ENCODE peak calls at places on chromosomes 6 and 20, in six cellular contexts. X, P, T, M, V and A are unnamed samples.

GRCh38 chr20:17202668-17203067 is 24.2 kb upstream of the PCSK2 start:
- DNase-seq in T (no peak), X (no peak), M (no peak), P (peak), V (no peak), A (no peak)

GRCh38 chr6:105800398-105800797 is 285.7 kb upstream of the PRDM1 start:
- DNase-seq in T (no peak), M (no peak), P (no peak), V (no peak), X (no peak), A (no peak)

GRCh38 chr6:34529665-34530327 is 26.3 kb downstream of the SPDEF start:
- DNase-seq in X (no peak), M (no peak), T (no peak), P (no peak), V (no peak), A (no peak)

GRCh38 chr20:32997431-32997830 is 6.8 kb downstream of the SUN5 start:
- DNase-seq in M (no peak), X (no peak), P (no peak), V (no peak), T (no peak), A (no peak)

GRCh38 chr6:128821116-128821515 is 61.8 kb upstream of the LAMA2 start:
- DNase-seq in X (no peak), P (no peak), V (peak), M (no peak), T (peak), A (no peak)

GRCh38 chr6:84350397-84350796 is 123.0 kb upstream of the CEP162 start:
- DNase-seq in T (no peak), V (no peak), P (no peak), M (no peak), X (peak), A (peak)

GRCh38 chr20:14413835-14414234 is 76.4 kb upstream of the FLRT3 start:
- DNase-seq in M (no peak), P (no peak), X (no peak), V (no peak), T (no peak), A (no peak)

GRCh38 chr6:35587167-35587566 is 74.5 kb upstream of the TULP1 start:
- DNase-seq in P (no peak), T (no peak), V (peak), X (no peak), M (no peak), A (no peak)

GRCh38 chr6:20236899-20237600 is 24.8 kb upstream of the MBOAT1 start:
- DNase-seq in M (no peak), X (no peak), P (no peak), T (no peak), V (no peak), A (no peak)

GRCh38 chr6:34346175-34347119 is 46.0 kb downstream of the NUDT3 start:
- DNase-seq in P (no peak), M (no peak), T (no peak), V (no peak), X (no peak), A (no peak)

GRCh38 chr6:130369821-130370220 is 4.0 kb downstream of the TMEM200A start:
- DNase-seq in X (no peak), T (no peak), M (no peak), P (no peak), V (no peak), A (no peak)

GRCh38 chr6:16540804-16541752 is 220.2 kb downstream of the ATXN1 start:
- DNase-seq in V (peak), M (no peak), T (peak), P (peak), X (peak), A (no peak)

GRCh38 chr6:73790572-73790971 is 94.6 kb downstream of the CD109 start:
- DNase-seq in M (no peak), V (no peak), T (no peak), P (no peak), X (no peak), A (no peak)

GRCh38 chr6:8060346-8060745 is 3.8 kb downstream of the BLOC1S5 start:
- DNase-seq in V (no peak), X (no peak), T (no peak), M (no peak), P (no peak), A (no peak)

GRCh38 chr6:293185-294174 is 1.2 kb downstream of the DUSP22 start:
- DNase-seq in V (peak), M (no peak), T (peak), P (peak), X (peak), A (no peak)

GRCh38 chr6:9623985-9624384 is 790.9 kb downstream of the TFAP2A start:
- DNase-seq in M (no peak), V (peak), T (peak), X (peak), P (no peak), A (no peak)

GRCh38 chr6:112153926-112154621 is 66.7 kb downstream of the FAM229B start:
- DNase-seq in V (peak), T (peak), X (peak), M (no peak), P (no peak), A (peak)

GRCh38 chr6:17967668-17968067 is 19.8 kb downstream of the KIF13A start:
- DNase-seq in M (no peak), V (no peak), P (no peak), X (no peak), T (no peak), A (no peak)

GRCh38 chr6:159052720-159053119 is 7.9 kb upstream of the TAGAP start:
- DNase-seq in V (no peak), T (no peak), X (no peak), M (no peak), P (no peak), A (no peak)

GRCh38 chr20:38151455-38151854 is 13.6 kb downstream of the TGM2 start:
- DNase-seq in X (no peak), M (no peak), T (no peak), P (no peak), V (no peak), A (no peak)

GRCh38 chr6:7137335-7138106 is 29.8 kb downstream of the RREB1 start:
- DNase-seq in X (peak), P (peak), V (peak), M (peak), T (peak), A (no peak)

GRCh38 chr6:50816115-50816675 is 2.5 kb upstream of the TFAP2B start:
- DNase-seq in X (peak), P (peak), M (peak), V (peak), T (peak), A (peak)

GRCh38 chr20:51876511-51876910 is 74.2 kb upstream of the SALL4 start:
- DNase-seq in V (no peak), P (no peak), T (no peak), M (peak), X (peak), A (no peak)
- H3K4me3 ChIP-seq in V (no peak), P (no peak), T (no peak), M (no peak), X (no peak), A (no peak)

DNA sequence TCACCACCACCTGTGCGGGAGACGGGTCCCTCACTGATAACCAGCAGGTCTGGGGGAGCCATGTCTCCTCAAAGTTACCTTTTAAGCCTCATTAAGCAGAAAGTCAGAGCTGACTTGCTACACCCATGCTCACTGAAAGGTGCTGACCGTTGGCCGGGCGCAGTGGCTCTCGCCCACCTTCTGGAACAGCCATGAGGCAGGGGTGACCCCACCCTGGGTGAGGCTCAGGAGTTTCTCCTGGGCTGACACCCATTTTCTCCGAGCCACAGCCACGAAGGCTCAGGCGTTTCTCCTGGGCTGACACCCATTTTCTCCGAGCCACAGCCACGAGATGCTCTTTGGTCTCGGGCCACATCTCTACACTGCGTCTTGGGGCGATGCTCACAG is 10.2 kb downstream of the BHLHE23 start:
- DNase-seq in T (no peak), X (no peak), M (no peak), P (no peak), V (no peak), A (no peak)
- H3K4me3 ChIP-seq in T (no peak), X (no peak), M (no peak), P (no peak), V (no peak), A (no peak)

DNA sequence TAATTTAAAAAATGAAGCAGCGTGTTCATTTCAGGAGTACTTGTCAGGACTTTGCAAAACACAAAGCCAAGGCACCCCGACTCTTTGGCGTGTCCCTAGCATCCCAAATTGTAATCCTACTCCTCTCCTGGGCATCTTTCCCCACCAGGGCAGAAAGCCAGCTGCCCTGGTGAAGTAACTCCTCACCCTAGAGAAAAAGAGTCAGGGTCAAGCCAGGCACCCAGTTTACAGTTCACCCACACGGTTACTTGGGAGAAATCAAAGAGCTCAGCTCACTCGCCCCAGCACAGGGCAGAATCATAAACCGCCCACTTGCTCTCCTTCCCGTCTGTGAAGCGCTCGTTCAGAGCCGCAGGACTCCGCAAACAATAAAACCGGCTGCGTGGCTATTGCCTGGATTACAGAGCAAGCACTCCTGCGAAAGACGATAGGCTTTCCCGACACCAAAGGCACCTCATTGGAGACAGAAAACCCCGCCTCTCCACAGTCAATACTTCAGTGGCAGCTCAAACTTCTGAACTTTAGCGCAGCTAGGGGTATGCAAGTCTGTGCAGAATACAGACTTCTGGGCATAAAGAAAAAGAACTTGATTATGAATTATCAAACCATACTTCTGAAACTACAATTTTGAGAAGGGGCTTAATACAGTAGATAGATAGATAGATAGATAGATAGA is 73.0 kb upstream of the NHSL1 start:
- DNase-seq in M (no peak), P (peak), V (peak), X (peak), T (peak), A (peak)
- H3K4me3 ChIP-seq in M (no peak), P (peak), V (peak), X (peak), T (peak), A (peak)

DNA sequence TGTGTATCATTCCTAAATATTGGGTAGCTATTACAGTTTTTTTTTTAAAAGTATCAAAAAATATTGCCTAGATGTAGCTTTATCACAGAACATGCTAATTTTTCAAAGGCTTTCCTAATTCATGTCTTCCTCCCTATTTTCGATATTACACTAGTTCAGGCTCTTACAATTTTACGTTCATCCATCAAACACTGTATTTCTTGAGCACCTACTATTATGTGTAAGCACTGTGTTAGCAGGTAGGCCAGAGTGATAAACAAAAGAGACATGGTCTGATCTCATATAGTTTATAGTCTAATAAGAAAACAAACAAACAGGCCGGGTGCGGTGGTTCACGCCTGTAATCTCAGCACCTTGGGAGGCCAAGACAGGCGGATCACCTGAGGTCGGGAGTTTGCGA is 69.5 kb downstream of the FAM217A start:
- DNase-seq in V (no peak), X (no peak), M (no peak), T (no peak), P (no peak), A (no peak)
- H3K4me3 ChIP-seq in V (no peak), X (no peak), M (no peak), T (no peak), P (no peak), A (no peak)

GRCh38 chr6:133951881-133952814 is 876 bp upstream of the TBPL1 start:
- DNase-seq in P (peak), T (peak), V (peak), X (peak), M (peak), A (peak)

GRCh38 chr6:133952815-133953633 is at the start of gene TBPL1:
- DNase-seq in M (peak), V (peak), P (peak), T (peak), X (peak), A (peak)

GRCh38 chr6:133955582-133956412 is 2.8 kb downstream of the TBPL1 start:
- DNase-seq in M (no peak), T (no peak), X (no peak), P (no peak), V (no peak), A (no peak)

GRCh38 chr6:133955136-133955576 is 2.1 kb downstream of the TBPL1 start:
- DNase-seq in P (no peak), M (no peak), X (no peak), T (no peak), V (no peak), A (no peak)

DNA sequence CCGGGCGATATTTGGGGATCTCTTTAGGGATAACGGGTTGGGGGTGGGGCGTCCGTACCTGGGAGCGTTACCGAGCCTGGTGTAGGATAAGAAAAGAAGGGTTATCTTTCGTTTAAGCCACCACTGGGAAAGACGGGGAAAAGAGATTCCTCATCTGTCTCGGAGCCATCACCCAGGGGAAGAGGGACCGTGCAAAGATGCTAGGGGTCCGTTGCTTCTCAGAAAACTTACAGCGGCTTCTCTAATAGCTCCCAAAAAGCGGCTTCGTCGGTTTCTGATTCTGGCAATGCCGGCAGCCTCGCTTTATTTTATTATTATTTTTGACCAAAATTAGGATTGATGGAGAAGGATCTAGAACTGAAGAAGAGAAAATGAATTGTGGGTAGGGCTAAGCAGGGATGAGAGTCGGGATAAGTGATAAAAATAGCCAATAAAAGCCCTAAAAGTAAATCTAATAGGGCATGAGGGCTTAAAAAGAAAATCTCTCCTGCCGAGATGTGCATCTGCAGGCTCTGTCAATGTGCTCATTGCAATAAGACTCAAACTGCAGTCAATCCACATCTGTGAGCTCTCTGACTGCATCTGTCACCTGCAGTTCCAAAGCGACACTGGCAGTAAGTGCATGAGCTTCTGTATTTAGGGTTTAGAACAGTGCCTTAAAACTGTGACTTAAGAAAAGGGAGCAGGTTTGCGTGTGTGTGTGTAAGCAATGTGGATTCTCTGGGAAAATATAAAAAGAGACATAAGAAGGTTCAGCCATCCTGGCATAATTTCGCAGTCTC is 801 bp downstream of the TBPL1 start:
- DNase-seq in P (peak), T (no peak), M (peak), V (no peak), X (no peak), A (no peak)
- H3K4me3 ChIP-seq in P (peak), T (peak), M (peak), V (peak), X (peak), A (peak)

GRCh38 chr6:27206806-27207205 is 40.7 kb upstream of the PRSS16 start:
- DNase-seq in X (no peak), M (no peak), T (no peak), P (no peak), V (no peak), A (no peak)

GRCh38 chr6:27208042-27208441 is 39.5 kb upstream of the PRSS16 start:
- DNase-seq in P (peak), M (no peak), V (no peak), X (no peak), T (no peak), A (no peak)

GRCh38 chr6:27205375-27206278 is 41.9 kb upstream of the PRSS16 start:
- DNase-seq in P (peak), M (no peak), X (no peak), T (peak), V (no peak), A (no peak)

GRCh38 chr6:27209659-27210269 is 37.7 kb upstream of the PRSS16 start:
- DNase-seq in P (peak), X (no peak), M (no peak), T (peak), V (no peak), A (no peak)

GRCh38 chr6:27209167-27209566 is 38.3 kb upstream of the PRSS16 start:
- DNase-seq in P (no peak), M (no peak), X (no peak), V (no peak), T (no peak), A (no peak)
- H3K4me3 ChIP-seq in P (no peak), M (no peak), X (no peak), V (no peak), T (no peak), A (no peak)

GRCh38 chr20:8853805-8854338 is 215.0 kb upstream of the PLCB4 start:
- DNase-seq in M (peak), X (peak), P (peak), V (peak), T (peak), A (peak)
- H3K4me3 ChIP-seq in M (no peak), X (no peak), P (no peak), V (no peak), T (no peak), A (no peak)

GRCh38 chr6:26183581-26184408 is 96.6 kb downstream of the HFE start:
- DNase-seq in V (peak), M (peak), X (peak), P (peak), T (peak), A (peak)

GRCh38 chr6:26183237-26183580 is 96.0 kb downstream of the HFE start:
- DNase-seq in P (no peak), X (no peak), V (no peak), M (no peak), T (no peak), A (no peak)

GRCh38 chr6:26185004-26185403 is 97.8 kb downstream of the HFE start:
- DNase-seq in X (no peak), V (no peak), P (no peak), M (no peak), T (no peak), A (no peak)

GRCh38 chr6:26185802-26186201 is 98.6 kb downstream of the HFE start:
- DNase-seq in V (no peak), M (no peak), T (no peak), X (no peak), P (no peak), A (no peak)

GRCh38 chr6:26184492-26184891 is 97.3 kb downstream of the HFE start:
- DNase-seq in V (no peak), T (no peak), X (no peak), P (no peak), M (no peak), A (no peak)
- H3K4me3 ChIP-seq in V (no peak), T (peak), X (no peak), P (no peak), M (no peak), A (no peak)

DNA sequence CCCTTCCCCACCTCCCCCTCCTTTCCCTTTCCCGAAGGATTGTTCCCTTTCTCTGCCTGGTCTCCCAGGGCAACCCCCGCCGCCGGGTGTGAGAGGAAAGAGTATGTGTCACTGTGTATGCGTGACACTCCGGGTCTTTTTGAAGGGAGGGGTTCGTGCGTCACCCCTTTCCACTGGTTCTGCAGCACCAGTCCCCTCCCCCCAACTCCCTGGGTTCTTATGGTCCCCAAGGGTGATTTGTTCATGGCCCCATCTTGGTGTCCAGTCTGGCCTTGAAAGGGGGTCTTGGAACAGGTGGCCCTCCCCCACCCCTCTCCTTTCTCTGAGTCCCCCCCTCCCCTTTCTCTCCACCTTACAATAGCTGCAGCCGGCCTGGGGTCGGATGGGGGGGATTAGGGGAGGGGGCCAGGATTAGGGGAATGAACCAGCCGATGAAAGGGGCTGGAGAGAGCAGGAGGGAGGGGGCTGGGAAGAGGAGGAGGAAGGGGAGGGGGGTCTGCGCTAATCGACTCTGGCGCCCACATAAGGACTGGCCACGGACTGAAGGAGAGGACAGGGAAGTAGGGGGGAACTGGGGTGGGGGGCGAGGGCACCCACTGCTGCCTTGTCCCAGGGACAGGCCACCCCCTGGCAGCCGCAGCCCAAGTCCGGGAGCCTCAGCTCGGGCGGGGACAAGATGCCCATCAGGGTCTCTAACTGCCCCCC is 1.3 kb upstream of the RING1 start:
- DNase-seq in M (no peak), P (peak), V (no peak), X (peak), T (peak), A (no peak)
- H3K4me3 ChIP-seq in M (peak), P (no peak), V (peak), X (peak), T (peak), A (peak)